ENCODE peak calls at places on chromosomes 6 and 20, in seven cellular contexts. Y is brain microvascular endothelial cell, F is fibroblast of lung, K is body of pancreas, E is neural crest cell, Z is lower lobe of right lung, W is mesothelial cell of epicardium. Q is an unnamed sample.

GRCh38 chr6:42260972-42261371 is 43.3 kb upstream of the MRPS10 start:
- DNase-seq in Z (no peak), W (no peak), Y (no peak), F (peak; percentile 19), E (peak; percentile 26), K (peak; percentile 24), Q (no peak)

GRCh38 chr6:54010340-54011276 is 100.6 kb upstream of the MLIP start:
- DNase-seq in E (no peak), F (peak; percentile 50), W (no peak), K (no peak), Y (no peak), Z (no peak), Q (no peak)

GRCh38 chr20:49986049-49986448 is 3.3 kb downstream of the SNAI1 start:
- DNase-seq in W (no peak), E (no peak), K (no peak), F (no peak), Z (no peak), Y (no peak), Q (no peak)

GRCh38 chr6:15308445-15309213 is 62.8 kb downstream of the JARID2 start:
- DNase-seq in K (no peak), W (no peak), F (no peak), Z (no peak), E (no peak), Y (no peak), Q (no peak)

GRCh38 chr20:34075647-34076046 is 36.4 kb downstream of the EIF2S2 start:
- DNase-seq in Z (no peak), F (no peak), E (no peak), Y (no peak), W (no peak), K (no peak), Q (no peak)

GRCh38 chr6:158894192-158894591 is 75.0 kb upstream of the EZR start:
- DNase-seq in Z (no peak), W (no peak), F (peak; percentile 78), K (no peak), Y (peak; percentile 83), E (no peak), Q (no peak)

GRCh38 chr6:158475344-158476302 is 84.3 kb upstream of the TMEM181 start:
- DNase-seq in W (no peak), F (peak; percentile 55), E (no peak), K (peak; percentile 41), Z (no peak), Y (peak; percentile 38), Q (no peak)

GRCh38 chr20:8780926-8781325 is 288.0 kb upstream of the PLCB4 start:
- DNase-seq in K (no peak), W (no peak), F (no peak), Y (no peak), Z (no peak), E (no peak), Q (no peak)

GRCh38 chr20:2656471-2657117 is 4.2 kb downstream of the NOP56 start:
- DNase-seq in F (no peak), Z (no peak), K (no peak), E (no peak), W (no peak), Y (no peak), Q (no peak)

GRCh38 chr6:7197752-7198151 is 90.0 kb downstream of the RREB1 start:
- DNase-seq in E (no peak), Y (no peak), K (no peak), F (no peak), W (no peak), Z (no peak), Q (no peak)

GRCh38 chr20:58019850-58020625 is 208.4 kb downstream of the ANKRD60 start:
- DNase-seq in E (no peak), Z (no peak), F (no peak), K (no peak), W (no peak), Y (no peak), Q (no peak)

GRCh38 chr6:41505084-41506049 is 40.8 kb upstream of the FOXP4 start:
- DNase-seq in Z (peak; percentile 70), Y (peak; percentile 39), E (no peak), F (peak; percentile 90), K (peak; percentile 54), W (peak; percentile 54), Q (no peak)

GRCh38 chr20:14069796-14070195 is 74.5 kb downstream of the MACROD2 start:
- DNase-seq in Z (no peak), W (no peak), Y (peak; percentile 53), F (peak; percentile 11), K (no peak), E (no peak), Q (no peak)

GRCh38 chr20:32934580-32934979 is 69.7 kb downstream of the SUN5 start:
- DNase-seq in F (no peak), E (no peak), W (no peak), Y (no peak), Z (no peak), K (no peak), Q (no peak)

GRCh38 chr6:123515715-123516114 is 121.0 kb downstream of the TRDN start:
- DNase-seq in Y (no peak), Z (no peak), F (peak; percentile 9), K (no peak), E (no peak), W (no peak), Q (no peak)

GRCh38 chr6:32950010-32950409 is 2.9 kb downstream of the HLA-DMA start:
- DNase-seq in Y (no peak), F (no peak), E (no peak), Z (no peak), K (no peak), W (no peak), Q (no peak)

GRCh38 chr20:35833271-35833670 is 61.5 kb downstream of the PHF20 start:
- DNase-seq in K (no peak), Y (no peak), F (peak; percentile 65), E (no peak), Z (no peak), W (no peak), Q (no peak)

GRCh38 chr6:169199625-169200335 is 53.9 kb downstream of the THBS2 start:
- DNase-seq in K (no peak), E (no peak), W (no peak), Z (no peak), Y (no peak), F (no peak), Q (no peak)

GRCh38 chr6:8414844-8415243 is 20.5 kb downstream of the SLC35B3 start:
- DNase-seq in F (no peak), W (no peak), K (no peak), Y (no peak), E (no peak), Z (no peak), Q (no peak)

GRCh38 chr6:8420031-8420588 is 15.2 kb downstream of the SLC35B3 start:
- DNase-seq in E (no peak), F (no peak), K (no peak), Y (no peak), Z (no peak), W (no peak), Q (no peak)

GRCh38 chr6:8415913-8416312 is 19.4 kb downstream of the SLC35B3 start:
- DNase-seq in Y (no peak), E (no peak), W (no peak), Z (no peak), F (no peak), K (no peak), Q (no peak)

GRCh38 chr6:8415305-8415704 is 20.0 kb downstream of the SLC35B3 start:
- DNase-seq in F (no peak), K (no peak), W (no peak), Z (no peak), E (no peak), Y (no peak), Q (no peak)
- TF ChIP-seq CTCF in F (no peak), K (no peak), W (no peak), Z (no peak), E (no peak), Y (no peak), Q (no peak)

GRCh38 chr6:111782887-111783286 is 90.4 kb downstream of the FYN start:
- DNase-seq in E (no peak), W (no peak), F (no peak), Z (no peak), K (no peak), Y (no peak), Q (no peak)

GRCh38 chr6:111779660-111780059 is 93.6 kb downstream of the FYN start:
- DNase-seq in K (no peak), Z (no peak), E (no peak), F (no peak), Y (no peak), W (no peak), Q (no peak)

GRCh38 chr6:111784423-111784822 is 88.8 kb downstream of the FYN start:
- DNase-seq in W (no peak), K (no peak), Z (no peak), E (no peak), Y (no peak), F (peak; percentile 18), Q (no peak)

GRCh38 chr6:111781055-111781708 is 92.1 kb downstream of the FYN start:
- DNase-seq in K (no peak), Y (peak; percentile 49), E (no peak), W (no peak), Z (no peak), F (peak; percentile 61), Q (no peak)

GRCh38 chr6:111782161-111782809 is 91.0 kb downstream of the FYN start:
- DNase-seq in Y (no peak), Z (no peak), K (no peak), W (no peak), F (no peak), E (no peak), Q (no peak)
- TF ChIP-seq CTCF in Y (no peak), Z (no peak), K (no peak), W (no peak), F (no peak), E (no peak), Q (no peak)

DNA sequence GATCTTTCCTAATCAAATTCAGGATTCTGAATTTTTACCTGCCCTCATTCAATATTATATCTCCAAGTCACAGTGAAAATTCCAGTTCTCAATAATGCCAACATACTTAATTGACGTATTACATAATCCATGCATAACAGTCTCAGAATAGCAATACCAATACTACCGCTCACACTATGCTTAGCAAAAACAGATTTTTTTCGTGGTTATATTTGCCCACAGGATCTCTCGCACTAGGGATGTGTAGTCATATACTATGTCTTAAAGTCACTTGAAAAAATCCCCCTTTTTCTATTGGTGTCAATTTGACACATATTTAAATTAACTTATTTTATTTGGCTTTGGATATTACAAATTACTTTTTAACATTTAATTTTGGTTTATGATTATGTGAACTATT is 323.1 kb upstream of the SLC35B3 start:
- DNase-seq in F (no peak), Y (no peak), Z (no peak), W (no peak), K (no peak), E (no peak), Q (no peak)
- TF ChIP-seq CTCF in F (no peak), Y (no peak), Z (no peak), W (no peak), K (no peak), E (no peak), Q (no peak)

DNA sequence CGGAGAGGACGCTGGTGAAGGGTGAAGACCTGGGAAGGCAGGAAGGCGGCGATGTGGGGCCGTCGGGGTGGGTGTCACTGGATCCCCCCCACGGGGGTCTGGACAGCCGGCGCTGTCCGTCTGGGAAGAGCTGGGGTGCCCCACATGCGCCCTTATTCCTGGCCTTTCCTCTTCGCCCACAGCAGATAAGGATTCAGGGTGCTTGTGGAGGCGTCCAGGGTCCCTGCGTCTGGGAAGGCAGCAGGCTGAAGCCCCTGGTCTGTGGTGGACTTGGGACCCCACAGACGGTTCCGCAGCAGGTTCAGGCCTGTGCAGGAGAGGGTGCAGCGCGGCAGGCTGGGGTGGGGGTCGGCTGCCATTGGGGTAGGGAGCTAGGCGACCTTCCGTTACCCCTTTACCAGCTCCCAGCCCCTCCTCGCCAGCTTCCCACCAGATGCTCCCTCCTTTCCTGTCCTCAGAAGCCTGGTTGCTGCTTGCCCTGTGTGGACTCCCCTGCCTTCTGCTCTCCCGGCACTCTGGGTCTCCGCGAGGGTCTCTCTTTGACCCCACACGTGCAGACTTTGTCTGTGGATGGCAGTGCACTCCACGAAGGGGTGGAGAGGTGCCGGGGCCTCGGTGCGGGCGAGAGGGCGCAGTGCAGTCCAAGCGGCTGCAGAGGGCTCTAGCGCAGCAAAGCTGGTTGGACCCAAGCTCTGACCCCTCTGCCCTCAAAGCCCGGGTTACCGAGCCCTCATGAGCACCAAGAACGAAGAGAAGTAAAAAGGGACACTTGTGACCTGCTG is 2.1 kb upstream of the GATA5 start:
- DNase-seq in K (no peak), E (no peak), W (no peak), F (no peak), Z (no peak), Y (no peak), Q (no peak)
- TF ChIP-seq CTCF in K (no peak), E (peak; percentile 37), W (no peak), F (no peak), Z (no peak), Y (no peak), Q (no peak)